ENCODE peak calls at places on chromosomes 1 and 21, in nine cellular contexts. E is CD4-positive, alpha-beta T cell; H is endothelial cell; Y is esophagus squamous epithelium; X is tibial artery; O is prostate gland; Z is A549; V is mucosa of descending colon; K is IMR-90. L is an unnamed sample.

GRCh38 chr1:225911207-225912130 is 12.6 kb downstream of the PYCR2 start:
- DNase-seq in E (peak), H (peak), Y (no peak), X (peak), O (peak), Z (peak), V (peak), K (peak), L (peak)

GRCh38 chr1:27981146-27981545 is 21.4 kb downstream of the XKR8 start:
- DNase-seq in E (no peak), H (no peak), Y (no peak), X (no peak), O (no peak), Z (no peak), V (no peak), K (no peak), L (no peak)

GRCh38 chr1:26285366-26286063 is 5.6 kb downstream of the SH3BGRL3 start:
- DNase-seq in E (peak), H (peak), Y (no peak), X (no peak), O (no peak), Z (peak), V (peak), K (no peak), L (peak)

GRCh38 chr1:153535664-153536585 is at the start of gene S100A6:
- DNase-seq in E (peak), H (no peak), Y (peak), X (peak), O (peak), Z (peak), V (peak), K (peak), L (peak)

GRCh38 chr1:24318988-24319863 is at the start of gene GRHL3:
- DNase-seq in E (peak), H (no peak), Y (no peak), X (no peak), O (peak), Z (no peak), V (peak), K (no peak), L (no peak)

GRCh38 chr1:194447635-194448034 is 1261.2 kb upstream of the B3GALT2 start:
- DNase-seq in E (no peak), H (no peak), Y (no peak), X (no peak), O (no peak), Z (no peak), V (no peak), K (peak), L (no peak)

GRCh38 chr1:245276426-245276825 is 121.6 kb downstream of the KIF26B start:
- DNase-seq in E (no peak), H (no peak), Y (no peak), X (no peak), O (no peak), Z (no peak), V (no peak), K (no peak), L (no peak)

GRCh38 chr1:206809504-206810084 is 37.3 kb upstream of the IL10 start:
- DNase-seq in E (peak), H (peak), Y (no peak), X (no peak), O (peak), Z (peak), V (peak), K (peak), L (no peak)

GRCh38 chr1:25802915-25803314 is 2.9 kb downstream of the SELENON start:
- DNase-seq in E (no peak), H (no peak), Y (no peak), X (no peak), O (no peak), Z (no peak), V (no peak), K (no peak), L (peak)

GRCh38 chr1:87335175-87335992 is 6.7 kb downstream of the LMO4 start:
- DNase-seq in E (peak), H (peak), Y (peak), X (peak), O (peak), Z (no peak), V (peak), K (peak), L (peak)

GRCh38 chr1:151653397-151653796 is 41.5 kb downstream of the SNX27 start:
- DNase-seq in E (no peak), H (no peak), Y (no peak), X (no peak), O (no peak), Z (no peak), V (no peak), K (peak), L (no peak)

GRCh38 chr1:24970399-24970753 is 40.3 kb upstream of the RUNX3 start:
- DNase-seq in E (no peak), H (no peak), Y (no peak), X (no peak), O (no peak), Z (no peak), V (no peak), K (peak), L (no peak)

GRCh38 chr1:51472349-51472748 is 46.7 kb downstream of the EPS15 start:
- DNase-seq in E (no peak), H (no peak), Y (no peak), X (no peak), O (no peak), Z (no peak), V (no peak), K (peak), L (no peak)

GRCh38 chr21:35648512-35648911 is 411.8 kb downstream of the SETD4 start:
- DNase-seq in E (no peak), H (no peak), Y (no peak), X (no peak), O (peak), Z (no peak), V (no peak), K (no peak), L (no peak)
- TF ChIP-seq CTCF in E (no peak), H (no peak), Y (no peak), X (no peak), O (no peak), Z (no peak), V (no peak), K (no peak), L (no peak)

DNA sequence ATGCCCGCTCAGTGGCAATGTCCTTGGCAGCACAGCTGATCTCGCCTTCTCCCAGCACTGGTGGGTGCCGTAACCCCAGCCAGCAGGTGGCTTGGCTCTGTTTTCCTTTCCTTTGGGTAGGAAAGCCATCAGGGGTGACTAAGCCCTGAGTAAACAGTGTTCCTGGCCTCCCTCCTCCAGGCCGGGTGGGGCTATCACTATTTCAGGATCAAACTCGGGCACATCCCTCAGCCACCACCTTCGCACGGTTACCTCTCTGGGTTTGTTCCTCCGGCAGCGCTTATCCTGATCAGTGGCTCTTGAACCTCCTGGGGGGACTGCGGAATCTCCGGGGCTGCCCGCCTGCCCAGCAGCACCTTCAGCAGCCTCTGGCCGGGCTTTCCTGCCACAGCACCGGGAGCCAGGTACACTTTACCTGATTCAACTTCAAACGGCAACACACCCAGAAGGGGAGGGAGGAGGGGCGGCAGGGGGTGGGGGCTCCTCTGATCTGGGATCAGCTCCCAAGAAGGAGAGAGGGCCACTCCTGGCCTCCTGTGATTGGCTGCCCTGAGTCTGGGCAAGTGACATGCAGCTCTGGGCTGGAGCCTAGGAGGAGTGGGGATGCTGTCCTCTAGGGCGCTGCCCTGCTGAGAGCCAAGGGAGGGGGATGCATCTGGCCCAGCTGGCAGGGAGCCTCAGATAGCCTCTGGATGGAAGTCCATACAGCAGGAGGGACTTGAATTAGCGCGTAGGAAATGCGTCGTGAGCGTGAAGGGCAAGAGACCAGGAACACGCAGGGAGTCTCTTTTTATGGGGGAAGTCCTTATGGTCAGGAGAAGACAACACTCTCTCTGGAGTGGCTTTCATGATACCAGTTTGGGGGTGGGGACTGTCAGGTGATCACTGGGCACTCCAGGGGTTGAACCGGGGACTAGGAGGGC is at the start of gene ASCL5:
- DNase-seq in E (no peak), H (no peak), Y (no peak), X (no peak), O (no peak), Z (peak), V (peak), K (peak), L (no peak)
- TF ChIP-seq CTCF in E (no peak), H (no peak), Y (no peak), X (no peak), O (no peak), Z (no peak), V (no peak), K (peak), L (no peak)

GRCh38 chr1:98081951-98082350 is 161.1 kb upstream of the DPYD start:
- DNase-seq in E (no peak), H (no peak), Y (no peak), X (no peak), O (no peak), Z (no peak), V (no peak), K (no peak), L (no peak)
- TF ChIP-seq CTCF in E (no peak), H (no peak), Y (no peak), X (no peak), O (no peak), Z (no peak), V (no peak), K (no peak), L (no peak)

GRCh38 chr1:203799157-203799556 is 3.7 kb downstream of the ZBED6 start:
- DNase-seq in E (no peak), H (no peak), Y (no peak), X (no peak), O (no peak), Z (no peak), V (no peak), K (no peak), L (no peak)
- TF ChIP-seq CTCF in E (no peak), H (no peak), Y (no peak), X (no peak), O (no peak), Z (no peak), V (no peak), K (no peak), L (no peak)

DNA sequence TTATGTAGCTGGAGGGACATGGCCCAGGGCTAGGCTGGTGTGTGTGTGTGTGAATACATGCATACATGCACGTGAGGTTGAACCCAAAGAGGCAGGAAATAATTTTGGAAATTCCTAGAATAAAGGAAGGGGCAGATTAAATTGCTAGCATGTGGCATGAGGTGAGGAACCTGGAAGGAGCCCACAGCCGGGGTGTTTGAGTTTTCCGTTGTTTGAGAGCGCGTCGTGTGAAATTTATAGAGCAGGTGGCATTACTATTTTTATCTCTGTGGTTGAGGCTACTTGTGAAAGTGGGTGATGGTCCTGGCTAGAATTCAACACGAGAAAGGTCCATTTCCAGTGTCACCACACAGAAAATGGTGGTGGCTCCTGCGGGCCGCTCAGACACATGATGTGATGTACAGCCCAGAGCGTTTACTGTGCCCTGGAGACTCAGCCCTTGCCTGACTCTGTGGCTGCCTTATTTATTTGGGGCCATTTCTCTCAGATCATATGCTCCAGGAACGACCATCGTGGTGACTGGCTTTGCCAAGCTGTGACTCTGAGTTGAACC is 48.0 kb downstream of the BACE2 start:
- DNase-seq in E (no peak), H (no peak), Y (no peak), X (no peak), O (no peak), Z (no peak), V (no peak), K (no peak), L (no peak)
- TF ChIP-seq CTCF in E (no peak), H (no peak), Y (no peak), X (no peak), O (no peak), Z (no peak), V (no peak), K (no peak), L (no peak)

GRCh38 chr1:61082336-61083013 is at the start of gene NFIA:
- DNase-seq in E (peak), H (no peak), Y (no peak), X (peak), O (no peak), Z (peak), V (peak), K (peak), L (peak)

GRCh38 chr1:61081637-61082335 is 575 bp upstream of the NFIA start:
- DNase-seq in E (peak), H (peak), Y (no peak), X (no peak), O (no peak), Z (peak), V (peak), K (peak), L (peak)

GRCh38 chr1:61084560-61084991 is 2.2 kb downstream of the NFIA start:
- DNase-seq in E (no peak), H (no peak), Y (no peak), X (no peak), O (no peak), Z (no peak), V (no peak), K (no peak), L (no peak)

GRCh38 chr1:61083799-61084385 is 1.5 kb downstream of the NFIA start:
- DNase-seq in E (no peak), H (no peak), Y (no peak), X (no peak), O (no peak), Z (no peak), V (peak), K (no peak), L (no peak)

GRCh38 chr1:61083014-61083798 is 845 bp downstream of the NFIA start:
- DNase-seq in E (peak), H (peak), Y (no peak), X (no peak), O (no peak), Z (peak), V (peak), K (no peak), L (no peak)
- TF ChIP-seq CTCF in E (no peak), H (no peak), Y (no peak), X (no peak), O (no peak), Z (no peak), V (no peak), K (no peak), L (no peak)

DNA sequence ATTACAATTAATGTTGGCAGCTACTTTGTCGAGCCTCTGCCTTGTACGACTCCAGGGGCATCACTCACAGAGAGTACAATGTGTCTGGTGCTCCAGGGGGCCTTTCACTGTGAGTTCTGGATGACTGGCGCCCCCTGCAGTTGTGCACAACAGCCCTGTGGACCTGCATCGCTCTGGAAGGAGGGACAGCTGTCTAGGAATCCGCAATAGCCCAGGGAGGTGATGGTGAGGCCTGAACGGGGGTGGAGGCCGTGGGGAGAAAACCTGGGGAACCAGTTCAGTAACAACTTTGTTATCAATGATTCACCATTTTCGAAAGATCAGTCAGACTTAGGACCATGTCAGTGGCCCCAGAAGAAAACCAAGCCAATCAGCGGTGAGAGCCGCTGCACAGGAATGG is 189.1 kb downstream of the KAZN start:
- DNase-seq in E (no peak), H (no peak), Y (no peak), X (no peak), O (no peak), Z (no peak), V (no peak), K (no peak), L (no peak)
- TF ChIP-seq CTCF in E (no peak), H (no peak), Y (no peak), X (no peak), O (no peak), Z (peak), V (no peak), K (no peak), L (no peak)